ENCODE peak calls at places on chromosomes 12 and 14, in four cellular contexts. One of them, this sample, is unnamed.

GRCh38 chr14:30656190-30656632 is 34.1 kb downstream of the SCFD1 start:
- DNase-seq in NCI-H1105 treated with DMSO at 0.1 percent for 48 hours: peak; percentile 50
- DNase-seq in NCI-H1092: peak; percentile 29
- DNase-seq in choroid plexus epithelial cell: peak; percentile 56
- DNase-seq in this sample: peak; percentile 13

GRCh38 chr14:99899578-99900178 is 106.5 kb downstream of the EML1 start:
- DNase-seq in NCI-H1092: no peak
- DNase-seq in choroid plexus epithelial cell: peak; percentile 66
- DNase-seq in NCI-H1105 treated with DMSO at 0.1 percent for 48 hours: no peak
- DNase-seq in this sample: peak; percentile 43

GRCh38 chr14:22113401-22113800 is 439.8 kb upstream of the OR4E1 start:
- DNase-seq in NCI-H1092: no peak
- DNase-seq in NCI-H1105 treated with DMSO at 0.1 percent for 48 hours: no peak
- DNase-seq in choroid plexus epithelial cell: no peak
- DNase-seq in this sample: no peak

GRCh38 chr14:104398656-104399055 is 180.9 kb upstream of the C14orf180 start:
- DNase-seq in choroid plexus epithelial cell: no peak
- DNase-seq in NCI-H1092: no peak
- DNase-seq in NCI-H1105 treated with DMSO at 0.1 percent for 48 hours: no peak
- DNase-seq in this sample: no peak

GRCh38 chr14:31492759-31493498 is 5.1 kb upstream of the GPR33 start:
- DNase-seq in choroid plexus epithelial cell: no peak
- DNase-seq in NCI-H1092: no peak
- DNase-seq in NCI-H1105 treated with DMSO at 0.1 percent for 48 hours: no peak
- DNase-seq in this sample: no peak

GRCh38 chr14:74134484-74134883 is 49.7 kb downstream of the LIN52 start:
- DNase-seq in NCI-H1092: no peak
- DNase-seq in choroid plexus epithelial cell: no peak
- DNase-seq in NCI-H1105 treated with DMSO at 0.1 percent for 48 hours: no peak
- DNase-seq in this sample: no peak

GRCh38 chr14:58777541-58777979 is 139.8 kb downstream of the DACT1 start:
- DNase-seq in NCI-H1092: no peak
- DNase-seq in NCI-H1105 treated with DMSO at 0.1 percent for 48 hours: no peak
- DNase-seq in choroid plexus epithelial cell: peak; percentile 89
- DNase-seq in this sample: peak; percentile 84

GRCh38 chr14:99891900-99892299 is 98.7 kb downstream of the EML1 start:
- DNase-seq in NCI-H1092: no peak
- DNase-seq in choroid plexus epithelial cell: no peak
- DNase-seq in NCI-H1105 treated with DMSO at 0.1 percent for 48 hours: no peak
- DNase-seq in this sample: no peak

GRCh38 chr12:110199360-110200123 is 75.4 kb downstream of the IFT81 start:
- DNase-seq in choroid plexus epithelial cell: peak; percentile 94
- DNase-seq in NCI-H1092: no peak
- DNase-seq in NCI-H1105 treated with DMSO at 0.1 percent for 48 hours: no peak
- DNase-seq in this sample: peak; percentile 85

This sample was measured in astrocyte of the spinal cord.